ENCODE peak calls at places on chromosomes 13 and 19, in six cellular contexts. B is psoas muscle, Y is AG04450, X is prostate gland, A is adrenal gland, T is sigmoid colon. J is an unnamed sample.

GRCh38 chr19:10836478-10837325 is 690 bp upstream of the TMED1 start:
- DNase-seq in B (peak; percentile 96), Y (no peak), X (no peak), A (peak; percentile 93), T (peak; percentile 94), J (no peak)

GRCh38 chr19:36514012-36514612 is 14.0 kb downstream of the ZNF260 start:
- DNase-seq in B (no peak), Y (no peak), X (no peak), A (no peak), T (no peak), J (no peak)

GRCh38 chr19:37955986-37956385 is 49.0 kb downstream of the SIPA1L3 start:
- DNase-seq in B (no peak), Y (no peak), X (no peak), A (no peak), T (no peak), J (no peak)

GRCh38 chr13:31930901-31931522 is 100.6 kb upstream of the FRY start:
- DNase-seq in B (no peak), Y (no peak), X (no peak), A (no peak), T (no peak), J (no peak)

GRCh38 chr19:11538232-11539036 is at the start of gene CNN1:
- DNase-seq in B (peak; percentile 59), Y (peak; percentile 74), X (no peak), A (no peak), T (peak; percentile 98), J (peak; percentile 51)

GRCh38 chr13:79407349-79407979 is 1.4 kb upstream of the RBM26 start:
- DNase-seq in B (no peak), Y (no peak), X (no peak), A (no peak), T (no peak), J (no peak)

GRCh38 chr13:62193919-62194318 is 778.3 kb upstream of the PCDH20 start:
- DNase-seq in B (no peak), Y (no peak), X (no peak), A (no peak), T (no peak), J (no peak)

GRCh38 chr19:23972161-23972560 is 57.5 kb downstream of the ZNF726 start:
- DNase-seq in B (no peak), Y (no peak), X (no peak), A (no peak), T (no peak), J (no peak)

GRCh38 chr19:58361900-58362271 is 665 bp downstream of the ZNF497 start:
- DNase-seq in B (peak; percentile 76), Y (no peak), X (peak; percentile 15), A (peak; percentile 63), T (no peak), J (no peak)

GRCh38 chr13:44211753-44212152 is 161.9 kb upstream of the SERP2 start:
- DNase-seq in B (no peak), Y (no peak), X (no peak), A (no peak), T (no peak), J (no peak)

GRCh38 chr13:83153833-83154232 is 728.4 kb downstream of the SLITRK1 start:
- DNase-seq in B (no peak), Y (no peak), X (no peak), A (no peak), T (no peak), J (no peak)

GRCh38 chr13:19864339-19865309 is 1.2 kb upstream of the ZMYM5 start:
- DNase-seq in B (peak; percentile 76), Y (no peak), X (peak; percentile 61), A (peak; percentile 83), T (peak; percentile 83), J (no peak)

GRCh38 chr19:15288146-15288963 is 44.0 kb downstream of the BRD4 start:
- DNase-seq in B (no peak), Y (no peak), X (no peak), A (no peak), T (peak; percentile 80), J (no peak)

GRCh38 chr13:77893066-77893465 is 25.6 kb downstream of the EDNRB start:
- DNase-seq in B (no peak), Y (no peak), X (no peak), A (no peak), T (no peak), J (no peak)

GRCh38 chr19:39408392-39409206 is 2.0 kb downstream of the ZFP36 start:
- DNase-seq in B (peak; percentile 70), Y (no peak), X (peak; percentile 69), A (peak; percentile 58), T (peak; percentile 73), J (no peak)

GRCh38 chr13:44300895-44301638 is 72.6 kb upstream of the SERP2 start:
- DNase-seq in B (peak; percentile 78), Y (no peak), X (peak; percentile 73), A (peak; percentile 50), T (peak; percentile 75), J (peak; percentile 35)

GRCh38 chr19:44752123-44752815 is 3.8 kb downstream of the BCL3 start:
- DNase-seq in B (no peak), Y (no peak), X (no peak), A (no peak), T (no peak), J (no peak)

GRCh38 chr19:44749994-44750393 is 1.5 kb downstream of the BCL3 start:
- DNase-seq in B (no peak), Y (no peak), X (no peak), A (no peak), T (no peak), J (no peak)

GRCh38 chr19:44749318-44749717 is 810 bp downstream of the BCL3 start:
- DNase-seq in B (no peak), Y (no peak), X (no peak), A (no peak), T (no peak), J (no peak)

GRCh38 chr19:44748426-44749254 is at the start of gene BCL3:
- DNase-seq in B (peak; percentile 85), Y (no peak), X (peak; percentile 76), A (peak; percentile 68), T (peak; percentile 80), J (no peak)

GRCh38 chr19:44750713-44751112 is 2.2 kb downstream of the BCL3 start:
- DNase-seq in B (no peak), Y (no peak), X (no peak), A (no peak), T (no peak), J (no peak)
- H3K4me3 ChIP-seq in B (peak overlapping the region; percentile 97), Y (peak overlapping the region; percentile 73), X (peak overlapping the region; percentile 74), A (no peak overlapping the region), T (no peak overlapping the region), J (peak overlapping the region; percentile 73)

DNA sequence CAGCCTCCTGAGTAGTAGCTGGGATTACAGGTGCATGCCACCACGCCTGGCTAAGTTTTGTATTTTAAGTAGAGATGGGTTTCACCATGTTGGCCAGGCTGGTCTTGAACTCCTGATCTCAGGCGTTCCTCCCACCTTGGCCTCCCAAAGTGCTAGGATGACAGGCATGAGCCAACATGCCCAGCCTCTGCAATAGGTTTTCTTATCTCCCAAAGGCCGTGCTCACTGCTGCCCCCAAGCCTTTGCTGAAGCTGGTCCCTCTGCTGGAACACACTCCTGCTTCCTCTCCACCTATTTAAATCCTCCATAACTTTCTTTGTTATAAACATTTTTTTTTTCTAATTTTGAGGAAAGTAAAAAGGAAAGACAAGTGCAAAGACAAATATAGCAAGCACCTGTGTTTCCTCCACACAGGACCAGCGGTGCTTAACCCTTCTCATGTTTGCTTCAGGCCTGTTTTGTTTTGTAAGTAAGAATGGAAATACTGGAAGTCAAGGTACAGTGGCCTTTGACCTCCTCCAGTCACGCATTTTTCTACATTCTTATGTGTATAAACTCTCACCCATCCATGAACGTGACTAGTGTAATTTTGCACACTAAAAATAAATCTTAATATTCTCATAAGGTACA is 14.5 kb upstream of the TNFAIP8L1 start:
- DNase-seq in B (no peak), Y (no peak), X (no peak), A (no peak), T (no peak), J (no peak)
- TF ChIP-seq CTCF in B (peak; percentile 10), Y (peak; percentile 49), X (no peak), A (no peak), T (no peak), J (peak; percentile 47)

GRCh38 chr13:99007414-99007986 is 29.6 kb upstream of the DOCK9 start:
- DNase-seq in B (no peak), Y (no peak), X (no peak), A (no peak), T (no peak), J (no peak)

GRCh38 chr13:99003851-99004471 is 26.1 kb upstream of the DOCK9 start:
- DNase-seq in B (no peak), Y (no peak), X (no peak), A (no peak), T (no peak), J (no peak)

GRCh38 chr13:99002191-99002710 is 24.4 kb upstream of the DOCK9 start:
- DNase-seq in B (no peak), Y (no peak), X (no peak), A (no peak), T (no peak), J (no peak)

GRCh38 chr13:99005609-99006008 is 27.7 kb upstream of the DOCK9 start:
- DNase-seq in B (no peak), Y (no peak), X (no peak), A (no peak), T (no peak), J (no peak)

GRCh38 chr13:99004931-99005330 is 27.1 kb upstream of the DOCK9 start:
- DNase-seq in B (no peak), Y (no peak), X (no peak), A (no peak), T (no peak), J (no peak)
- H3K27me3 ChIP-seq in B (no peaks in the 10 kb centered on the region), Y (no peaks in the 10 kb centered on the region), X (no peaks in the 10 kb centered on the region), A (no peaks in the 10 kb centered on the region), T (no peaks in the 10 kb centered on the region), J (no peaks in the 10 kb centered on the region)

GRCh38 chr19:6733338-6734095 is 3.9 kb downstream of the GPR108 start:
- DNase-seq in B (peak; percentile 54), Y (no peak), X (no peak), A (no peak), T (peak; percentile 50), J (no peak)

GRCh38 chr19:6734096-6734696 is 3.2 kb downstream of the GPR108 start:
- DNase-seq in B (peak; percentile 44), Y (no peak), X (no peak), A (no peak), T (no peak), J (no peak)

GRCh38 chr19:6736917-6737283 is 480 bp downstream of the GPR108 start:
- DNase-seq in B (no peak), Y (no peak), X (no peak), A (no peak), T (no peak), J (no peak)

GRCh38 chr19:6736169-6736916 is 1.0 kb downstream of the GPR108 start:
- DNase-seq in B (peak; percentile 83), Y (peak; percentile 72), X (peak; percentile 65), A (peak; percentile 88), T (peak; percentile 93), J (peak; percentile 31)

DNA sequence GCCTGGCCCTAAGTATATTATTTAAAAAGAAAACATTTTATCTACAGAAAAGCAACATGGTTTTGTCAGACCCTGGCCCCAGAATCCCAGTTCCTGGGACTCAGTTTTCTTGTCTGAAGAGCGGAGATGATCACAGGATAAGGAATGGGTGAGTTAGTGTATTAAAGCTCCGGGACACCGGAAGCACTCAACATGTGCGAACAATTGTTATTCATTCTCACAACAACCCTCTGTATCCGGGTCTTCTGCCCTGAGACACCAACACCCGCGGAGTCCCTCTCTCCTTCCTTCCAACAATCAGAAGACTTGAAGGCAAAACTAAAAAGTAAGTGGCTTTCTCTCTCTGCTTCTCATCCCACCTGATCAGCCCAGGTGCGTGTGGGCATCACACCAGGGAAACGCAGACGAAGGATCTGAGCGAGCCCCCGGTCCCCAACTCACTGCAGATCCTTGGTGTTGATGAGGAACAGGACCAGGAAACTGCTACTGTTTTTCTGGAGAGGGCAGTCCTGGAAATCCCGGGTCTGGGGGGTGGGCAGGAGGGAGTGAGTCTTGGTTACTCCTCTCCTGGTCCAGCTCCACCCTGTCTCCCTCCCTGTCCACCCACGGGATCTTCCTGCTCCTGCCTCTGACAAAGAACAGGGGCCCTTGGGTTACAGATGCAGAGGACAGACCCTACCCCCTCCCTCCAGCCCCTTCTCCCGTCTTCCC is 2.0 kb downstream of the GPR108 start:
- DNase-seq in B (peak; percentile 11), Y (no peak), X (no peak), A (no peak), T (no peak), J (no peak)
- H3K4me3 ChIP-seq in B (no peak overlapping the region), Y (peak overlapping the region; percentile 81), X (no peak overlapping the region), A (no peak overlapping the region), T (no peak overlapping the region), J (peak overlapping the region; percentile 10)